ENCODE peak calls at places on chromosomes 1 and 21, in ten cellular contexts. D, E, L, C, I, N, U, G, M and R are unnamed samples.

GRCh38 chr1:51506537-51506936 is 12.5 kb downstream of the EPS15 start:
- DNase-seq in D (no peak), E (no peak), L (no peak), C (no peak), I (no peak), N (peak), U (no peak), G (no peak), M (no peak), R (no peak)

GRCh38 chr1:183355181-183355580 is 63.0 kb downstream of the NMNAT2 start:
- DNase-seq in D (no peak), E (peak), L (no peak), C (no peak), I (no peak), N (no peak), U (no peak), G (no peak), M (no peak), R (no peak)

GRCh38 chr21:22795091-22795490 is 1796.9 kb downstream of the NCAM2 start:
- DNase-seq in D (no peak), E (no peak), L (no peak), C (no peak), I (no peak), N (no peak), U (no peak), G (no peak), M (no peak), R (no peak)

GRCh38 chr1:27634166-27634981 is 611 bp downstream of the FGR start:
- DNase-seq in D (no peak), E (peak), L (no peak), C (peak), I (no peak), N (no peak), U (no peak), G (no peak), M (no peak), R (no peak)

GRCh38 chr1:186143521-186143920 is 231.5 kb downstream of the TPR start:
- DNase-seq in D (no peak), E (no peak), L (no peak), C (no peak), I (no peak), N (no peak), U (no peak), G (no peak), M (no peak), R (no peak)

GRCh38 chr1:73948021-73948420 is 250.0 kb downstream of the LRRIQ3 start:
- DNase-seq in D (no peak), E (no peak), L (no peak), C (no peak), I (no peak), N (peak), U (no peak), G (no peak), M (no peak), R (no peak)

GRCh38 chr1:46466477-46467182 is 23.0 kb upstream of the DMBX1 start:
- DNase-seq in D (no peak), E (no peak), L (no peak), C (no peak), I (no peak), N (peak), U (no peak), G (peak), M (peak), R (no peak)

GRCh38 chr1:41789616-41790330 is 128.9 kb downstream of the HIVEP3 start:
- DNase-seq in D (no peak), E (no peak), L (no peak), C (no peak), I (no peak), N (no peak), U (no peak), G (no peak), M (no peak), R (no peak)

GRCh38 chr1:43766086-43766784 is 58.9 kb downstream of the ST3GAL3 start:
- DNase-seq in D (no peak), E (peak), L (no peak), C (no peak), I (no peak), N (peak), U (no peak), G (no peak), M (no peak), R (no peak)

GRCh38 chr1:29639156-29639736 is 402.9 kb downstream of the PTPRU start:
- DNase-seq in D (peak), E (peak), L (no peak), C (no peak), I (no peak), N (no peak), U (no peak), G (no peak), M (no peak), R (no peak)

GRCh38 chr1:70361727-70362413 is 7.3 kb upstream of the ANKRD13C start:
- DNase-seq in D (no peak), E (no peak), L (no peak), C (no peak), I (no peak), N (peak), U (no peak), G (no peak), M (no peak), R (no peak)

GRCh38 chr21:44623575-44623974 is 3.3 kb upstream of the KRTAP10-9 start:
- DNase-seq in D (peak), E (no peak), L (no peak), C (no peak), I (no peak), N (no peak), U (no peak), G (no peak), M (no peak), R (no peak)

GRCh38 chr21:36429672-36430546 is 44.7 kb downstream of the CHAF1B start:
- DNase-seq in D (peak), E (peak), L (peak), C (peak), I (peak), N (no peak), U (no peak), G (peak), M (peak), R (peak)

GRCh38 chr1:19650416-19651140 is 6.5 kb downstream of the NBL1 start:
- DNase-seq in D (no peak), E (no peak), L (no peak), C (no peak), I (no peak), N (no peak), U (no peak), G (no peak), M (no peak), R (no peak)

GRCh38 chr1:193457676-193458075 is 271.3 kb upstream of the B3GALT2 start:
- DNase-seq in D (no peak), E (peak), L (no peak), C (no peak), I (no peak), N (no peak), U (no peak), G (no peak), M (no peak), R (no peak)

GRCh38 chr1:182633657-182634281 is 29.6 kb upstream of the RGS16 start:
- DNase-seq in D (no peak), E (no peak), L (no peak), C (no peak), I (no peak), N (no peak), U (no peak), G (no peak), M (no peak), R (no peak)

GRCh38 chr1:163544441-163544840 is 222.7 kb downstream of the NUF2 start:
- DNase-seq in D (no peak), E (no peak), L (no peak), C (no peak), I (no peak), N (no peak), U (no peak), G (no peak), M (no peak), R (no peak)

GRCh38 chr1:24775901-24776300 is 30.7 kb downstream of the CLIC4 start:
- DNase-seq in D (no peak), E (no peak), L (no peak), C (no peak), I (no peak), N (no peak), U (no peak), G (no peak), M (no peak), R (no peak)
- H3K27ac ChIP-seq in D (no peak), E (no peak), L (no peak), C (no peak), I (no peak), N (no peak), U (no peak), G (no peak), M (no peak), R (no peak)

DNA sequence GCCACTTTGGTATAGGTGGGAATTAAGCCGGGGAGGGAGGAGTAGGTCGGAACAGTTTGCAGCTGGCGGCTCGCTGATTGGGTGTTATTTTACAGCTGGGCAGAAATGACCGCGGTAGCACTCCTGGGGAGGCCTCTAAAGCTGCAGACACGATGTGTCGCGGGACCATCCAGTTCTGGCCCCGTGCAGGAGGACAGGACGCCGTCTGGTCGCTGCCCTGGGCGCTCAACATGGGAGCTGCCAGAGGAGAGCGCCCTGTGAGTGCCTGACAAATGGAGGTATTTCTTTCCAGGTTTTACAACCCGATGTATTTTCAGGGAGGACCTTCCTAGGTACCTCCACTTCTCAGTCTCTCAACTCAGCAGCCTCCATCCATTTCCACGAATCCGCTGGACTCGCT is 46.2 kb downstream of the CDC7 start:
- DNase-seq in D (no peak), E (peak), L (no peak), C (no peak), I (peak), N (no peak), U (no peak), G (no peak), M (no peak), R (no peak)
- TF ChIP-seq CTCF in D (peak), E (no peak), L (no peak), C (no peak), I (no peak), N (no peak), U (no peak), G (no peak), M (peak), R (no peak)

DNA sequence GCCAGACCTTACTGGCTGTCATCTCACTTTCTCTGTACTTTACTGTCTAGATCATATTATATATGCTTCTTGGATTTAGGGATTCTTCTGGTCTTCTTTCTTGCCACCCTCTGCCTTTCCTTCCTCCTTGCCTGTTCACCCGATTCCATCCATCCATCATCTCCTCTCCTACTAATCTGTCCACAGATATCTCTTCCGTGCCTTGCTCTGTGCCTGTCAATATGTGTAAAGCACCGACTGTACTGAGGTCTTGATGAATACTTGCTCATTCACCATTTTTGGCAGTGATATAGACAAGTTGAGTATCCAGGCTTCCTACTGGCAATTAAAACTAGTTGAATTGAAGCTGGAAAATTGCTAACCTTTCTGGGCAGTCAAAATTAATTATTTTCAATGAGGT is 8.1 kb downstream of the FMN2 start:
- DNase-seq in D (no peak), E (no peak), L (no peak), C (no peak), I (no peak), N (no peak), U (no peak), G (no peak), M (no peak), R (no peak)
- H3K27ac ChIP-seq in D (no peak), E (no peak), L (no peak), C (no peak), I (no peak), N (no peak), U (no peak), G (no peak), M (no peak), R (no peak)

DNA sequence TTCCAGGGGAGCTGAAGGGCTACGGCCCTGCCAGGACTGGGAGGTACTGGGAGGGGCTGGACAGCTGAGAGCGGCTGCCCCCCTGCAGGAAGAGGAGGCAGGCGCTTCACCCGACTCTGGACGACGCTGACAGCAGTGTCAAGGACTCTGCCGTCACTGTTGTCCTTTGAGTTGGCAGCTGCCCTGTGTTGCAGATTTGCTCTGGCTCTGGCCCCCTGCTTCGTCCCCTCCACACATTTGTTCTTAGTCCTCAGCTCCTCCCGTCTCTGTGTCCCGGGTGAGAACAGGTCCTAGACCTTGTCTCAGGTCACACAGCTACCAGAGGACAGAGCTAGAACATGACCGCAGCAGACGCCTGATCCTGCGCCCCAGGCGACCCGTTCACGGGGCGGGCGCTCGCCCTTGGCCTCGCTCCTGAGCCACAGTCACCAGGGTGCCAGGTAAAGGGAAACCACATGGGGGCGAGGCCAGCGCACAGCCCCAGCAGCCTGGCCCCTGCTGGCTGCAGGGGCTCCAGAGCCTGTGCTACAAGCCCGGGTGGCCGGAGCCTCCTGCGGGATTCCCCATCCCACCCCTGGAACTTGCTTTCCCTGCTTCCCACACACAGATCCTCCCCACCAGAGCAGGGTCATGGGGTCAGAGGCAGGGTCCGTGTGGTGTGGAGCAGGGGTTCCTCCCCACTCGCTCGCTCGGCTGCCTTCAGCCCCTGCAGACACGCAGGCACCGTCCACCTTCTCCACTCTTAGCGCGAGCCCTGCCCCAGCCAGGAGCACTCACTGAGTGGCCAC is 10.7 kb upstream of the NPHP4 start:
- DNase-seq in D (no peak), E (no peak), L (no peak), C (no peak), I (no peak), N (no peak), U (no peak), G (no peak), M (no peak), R (peak)
- TF ChIP-seq CTCF in D (no peak), E (no peak), L (no peak), C (no peak), I (no peak), N (no peak), U (no peak), G (no peak), M (no peak), R (no peak)

GRCh38 chr1:168005544-168005943 is 68.7 kb upstream of the MPC2 start:
- DNase-seq in D (no peak), E (no peak), L (no peak), C (no peak), I (no peak), N (no peak), U (no peak), G (no peak), M (no peak), R (no peak)
- H3K27ac ChIP-seq in D (no peak), E (no peak), L (no peak), C (no peak), I (no peak), N (no peak), U (no peak), G (no peak), M (no peak), R (no peak)

DNA sequence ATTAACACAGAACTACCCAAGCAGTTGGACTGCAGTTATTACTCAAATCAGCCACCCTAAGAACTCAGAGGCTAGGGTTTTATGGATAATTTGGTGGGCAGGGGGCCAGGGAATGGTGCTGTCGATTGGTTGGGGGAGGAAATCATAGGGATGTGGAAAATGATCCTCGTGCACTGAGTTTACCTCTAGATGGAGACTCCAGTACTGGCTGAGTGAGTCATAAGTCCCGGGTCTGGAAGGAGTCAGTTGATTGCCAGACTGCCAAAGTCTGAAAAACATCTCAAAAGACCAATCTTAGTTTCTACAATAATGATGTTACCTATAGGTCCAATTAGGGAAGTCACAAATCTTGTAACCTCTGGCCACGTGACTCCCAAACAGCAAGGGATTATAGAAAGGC is 257.5 kb upstream of the PRMT6 start:
- DNase-seq in D (no peak), E (no peak), L (no peak), C (no peak), I (no peak), N (peak), U (no peak), G (no peak), M (no peak), R (no peak)
- TF ChIP-seq CTCF in D (no peak), E (no peak), L (no peak), C (no peak), I (no peak), N (peak), U (no peak), G (no peak), M (no peak), R (no peak)

GRCh38 chr1:21568809-21569385 is 59.7 kb downstream of the ALPL start:
- DNase-seq in D (no peak), E (no peak), L (no peak), C (no peak), I (no peak), N (no peak), U (no peak), G (no peak), M (no peak), R (no peak)

GRCh38 chr1:21565285-21565684 is 56.1 kb downstream of the ALPL start:
- DNase-seq in D (no peak), E (no peak), L (no peak), C (no peak), I (no peak), N (no peak), U (no peak), G (no peak), M (no peak), R (no peak)

GRCh38 chr1:21568006-21568746 is 59.0 kb downstream of the ALPL start:
- DNase-seq in D (no peak), E (no peak), L (no peak), C (no peak), I (no peak), N (no peak), U (no peak), G (no peak), M (no peak), R (no peak)

GRCh38 chr1:21569820-21570527 is 60.8 kb downstream of the ALPL start:
- DNase-seq in D (no peak), E (no peak), L (no peak), C (no peak), I (no peak), N (no peak), U (no peak), G (no peak), M (no peak), R (no peak)

GRCh38 chr1:21567241-21568005 is 58.2 kb downstream of the ALPL start:
- DNase-seq in D (no peak), E (no peak), L (no peak), C (no peak), I (no peak), N (no peak), U (no peak), G (no peak), M (no peak), R (no peak)
- H3K27ac ChIP-seq in D (no peak), E (no peak), L (no peak), C (no peak), I (no peak), N (no peak), U (no peak), G (no peak), M (no peak), R (no peak)